ENCODE peak calls at places on chromosomes 11 and 22, in six cellular contexts. T, A, F, N, X and Z are unnamed samples.

GRCh38 chr22:32203181-32204105 is 1.4 kb downstream of the RFPL2 start:
- DNase-seq in X (no peak), N (peak), A (no peak), T (no peak), F (no peak), Z (peak)

GRCh38 chr11:108680267-108680666 is 15.4 kb downstream of the DDX10 start:
- DNase-seq in N (no peak), T (peak), F (no peak), A (no peak), X (no peak), Z (no peak)

GRCh38 chr11:130020323-130020722 is 17.7 kb upstream of the PRDM10 start:
- DNase-seq in T (peak), A (no peak), X (no peak), F (no peak), N (no peak), Z (no peak)

GRCh38 chr11:106021967-106022794 is at the start of gene MSANTD4:
- DNase-seq in A (peak), X (peak), N (peak), F (peak), T (peak), Z (peak)

GRCh38 chr11:66020618-66021357 is 5.5 kb downstream of the CATSPER1 start:
- DNase-seq in A (no peak), F (no peak), N (no peak), X (no peak), T (peak), Z (no peak)

GRCh38 chr22:27761036-27761435 is 40.5 kb downstream of the MN1 start:
- DNase-seq in F (no peak), A (no peak), N (no peak), T (no peak), X (no peak), Z (no peak)

GRCh38 chr11:131242616-131243015 is 127.8 kb upstream of the NTM start:
- DNase-seq in F (no peak), A (no peak), X (no peak), T (no peak), N (no peak), Z (no peak)

GRCh38 chr11:67441731-67442401 is 1.4 kb downstream of the CORO1B start:
- DNase-seq in N (no peak), F (no peak), X (no peak), A (no peak), T (no peak), Z (no peak)

GRCh38 chr11:200224-201003 is 6.8 kb downstream of the BET1L start:
- DNase-seq in F (no peak), T (no peak), A (no peak), N (no peak), X (no peak), Z (no peak)

GRCh38 chr22:48065852-48066251 is 1303.4 kb downstream of the TBC1D22A start:
- DNase-seq in T (no peak), A (no peak), F (no peak), X (no peak), N (no peak), Z (no peak)

GRCh38 chr11:92623055-92623454 is 346.4 kb upstream of the MTNR1B start:
- DNase-seq in T (no peak), X (no peak), N (no peak), A (no peak), F (no peak), Z (no peak)

GRCh38 chr11:66341502-66342126 is 3.3 kb downstream of the BRMS1 start:
- DNase-seq in X (no peak), F (no peak), T (no peak), N (no peak), A (no peak), Z (no peak)